ENCODE peak calls at places on chromosomes 16 and 17, in four cellular contexts. One of them, this sample, is unnamed.

GRCh38 chr17:12545877-12546513 is 119.7 kb upstream of the MYOCD start:
- DNase-seq in HepG2: peak
- DNase-seq in K562: peak
- DNase-seq in HCT116: peak
- DNase-seq in this sample: peak

GRCh38 chr16:68235882-68236803 is at the start of gene ESRP2:
- DNase-seq in HepG2: peak
- DNase-seq in K562: no peak
- DNase-seq in HCT116: peak
- DNase-seq in this sample: no peak

GRCh38 chr16:72287646-72288045 is 115.7 kb upstream of the PMFBP1 start:
- DNase-seq in HepG2: no peak
- DNase-seq in K562: no peak
- DNase-seq in HCT116: no peak
- DNase-seq in this sample: no peak

GRCh38 chr17:73705594-73705993 is 61.3 kb upstream of the SDK2 start:
- DNase-seq in HepG2: no peak
- DNase-seq in K562: no peak
- DNase-seq in HCT116: no peak
- DNase-seq in this sample: no peak

GRCh38 chr17:45722161-45722560 is 62.0 kb upstream of the CRHR1 start:
- DNase-seq in HepG2: peak
- DNase-seq in K562: peak
- DNase-seq in HCT116: peak
- DNase-seq in this sample: no peak

GRCh38 chr16:82945420-82946096 is 318.8 kb downstream of the CDH13 start:
- DNase-seq in HepG2: no peak
- DNase-seq in K562: no peak
- DNase-seq in HCT116: no peak
- DNase-seq in this sample: no peak

GRCh38 chr16:69186642-69187386 is at the start of gene SNTB2:
- DNase-seq in HepG2: peak
- DNase-seq in K562: peak
- DNase-seq in HCT116: peak
- DNase-seq in this sample: no peak

GRCh38 chr16:29775742-29776408 is 2.2 kb upstream of the ZG16 start:
- DNase-seq in HepG2: no peak
- DNase-seq in K562: peak
- DNase-seq in HCT116: no peak
- DNase-seq in this sample: no peak

GRCh38 chr17:79033741-79034501 is 10.0 kb downstream of the C1QTNF1 start:
- DNase-seq in HepG2: no peak
- DNase-seq in K562: no peak
- DNase-seq in HCT116: no peak
- DNase-seq in this sample: no peak

GRCh38 chr16:3292604-3293003 is 9.3 kb downstream of the ZNF263 start:
- DNase-seq in HepG2: no peak
- DNase-seq in K562: no peak
- DNase-seq in HCT116: no peak
- DNase-seq in this sample: no peak

GRCh38 chr17:45748911-45749310 is 35.2 kb upstream of the CRHR1 start:
- DNase-seq in HepG2: no peak
- DNase-seq in K562: no peak
- DNase-seq in HCT116: no peak
- DNase-seq in this sample: no peak

GRCh38 chr17:6868579-6868978 is 37.0 kb upstream of the TEKT1 start:
- DNase-seq in HepG2: peak
- DNase-seq in K562: no peak
- DNase-seq in HCT116: peak
- DNase-seq in this sample: peak
- TF ChIP-seq TCF7L2 in HepG2: no peak
- TF ChIP-seq TCF7L2 in K562: no peak
- TF ChIP-seq TCF7L2 in HCT116: no peak
- TF ChIP-seq TCF7L2 in this sample: no peak

GRCh38 chr17:80499961-80500665 is 23.7 kb upstream of the NPTX1 start:
- DNase-seq in HepG2: no peak
- DNase-seq in K562: no peak
- DNase-seq in HCT116: no peak
- DNase-seq in this sample: no peak
- TF ChIP-seq POLR2AphosphoS5 in HepG2: no peak
- TF ChIP-seq POLR2AphosphoS5 in K562: no peak
- TF ChIP-seq POLR2AphosphoS5 in HCT116: no peak
- TF ChIP-seq POLR2AphosphoS5 in this sample: no peak

DNA sequence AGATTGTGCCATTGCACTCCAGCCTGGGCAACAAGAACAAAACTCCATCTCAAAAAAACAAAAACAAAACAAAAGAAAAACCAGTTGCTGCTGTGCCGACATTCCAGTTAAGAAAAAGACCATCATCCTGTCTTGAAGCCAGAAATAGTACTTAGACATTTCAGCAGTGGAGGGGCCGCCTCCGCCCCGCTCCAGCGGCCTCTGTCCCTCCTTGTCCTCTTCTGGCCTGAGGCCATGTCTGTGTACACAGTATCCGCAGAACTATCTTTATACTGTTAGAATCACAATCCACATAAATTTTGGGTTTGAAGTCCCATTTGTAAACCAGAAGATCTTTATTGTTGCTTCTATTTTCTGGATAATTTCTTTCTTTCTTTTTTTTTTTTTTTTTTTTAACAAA is 24.9 kb downstream of the ZC3H18 start:
- DNase-seq in HepG2: no peak
- DNase-seq in K562: no peak
- DNase-seq in HCT116: no peak
- DNase-seq in this sample: no peak
- TF ChIP-seq SIN3A in HepG2: no peak
- TF ChIP-seq SIN3A in K562: no peak
- TF ChIP-seq SIN3A in HCT116: no peak
- TF ChIP-seq SIN3A in this sample: no peak

DNA sequence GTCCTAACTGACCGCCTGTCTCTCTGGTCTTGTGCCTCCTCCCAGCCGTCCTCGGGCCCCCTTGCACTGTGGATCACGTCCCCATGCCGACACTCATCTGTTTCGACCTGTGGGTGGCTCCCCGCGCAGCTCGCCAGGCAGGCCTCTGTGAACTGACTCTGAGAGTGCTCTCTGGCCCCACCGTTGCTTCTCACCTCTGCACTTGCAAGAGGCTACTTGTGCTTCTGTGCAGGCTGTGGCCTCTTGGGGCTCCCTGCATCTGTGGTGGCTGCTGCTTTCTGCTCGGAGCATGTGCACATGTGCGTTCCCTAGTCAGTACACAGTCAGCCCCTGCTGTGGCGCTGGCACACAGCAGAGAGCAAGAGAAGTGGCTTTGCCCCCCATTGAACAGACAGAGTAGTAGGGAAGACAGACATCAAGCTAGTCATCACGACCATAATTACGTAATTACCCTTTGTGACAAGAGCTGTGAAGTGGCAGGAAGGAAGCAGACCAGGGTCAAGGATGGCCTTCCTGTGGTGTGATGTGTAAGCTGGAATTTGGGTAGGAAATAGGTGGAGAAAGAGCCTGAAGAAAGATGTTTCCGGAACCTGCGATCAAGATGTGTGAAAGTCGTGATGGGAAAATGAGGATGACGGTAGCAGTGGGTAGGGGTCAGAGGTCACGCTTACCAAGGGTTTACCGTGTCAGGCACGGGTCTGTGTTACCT is 256.0 kb upstream of the CACNG5 start:
- DNase-seq in HepG2: no peak
- DNase-seq in K562: no peak
- DNase-seq in HCT116: no peak
- DNase-seq in this sample: no peak
- TF ChIP-seq TCF7L2 in HepG2: no peak
- TF ChIP-seq TCF7L2 in K562: no peak
- TF ChIP-seq TCF7L2 in HCT116: no peak
- TF ChIP-seq TCF7L2 in this sample: no peak

GRCh38 chr17:64209356-64209941 is 53.6 kb downstream of the TEX2 start:
- DNase-seq in HepG2: no peak
- DNase-seq in K562: no peak
- DNase-seq in HCT116: no peak
- DNase-seq in this sample: no peak

GRCh38 chr17:64213995-64214507 is 49.0 kb downstream of the TEX2 start:
- DNase-seq in HepG2: no peak
- DNase-seq in K562: peak
- DNase-seq in HCT116: no peak
- DNase-seq in this sample: no peak

GRCh38 chr17:64209983-64210382 is 53.1 kb downstream of the TEX2 start:
- DNase-seq in HepG2: no peak
- DNase-seq in K562: no peak
- DNase-seq in HCT116: no peak
- DNase-seq in this sample: no peak

GRCh38 chr17:64214950-64215349 is 48.1 kb downstream of the TEX2 start:
- DNase-seq in HepG2: no peak
- DNase-seq in K562: no peak
- DNase-seq in HCT116: no peak
- DNase-seq in this sample: no peak

DNA sequence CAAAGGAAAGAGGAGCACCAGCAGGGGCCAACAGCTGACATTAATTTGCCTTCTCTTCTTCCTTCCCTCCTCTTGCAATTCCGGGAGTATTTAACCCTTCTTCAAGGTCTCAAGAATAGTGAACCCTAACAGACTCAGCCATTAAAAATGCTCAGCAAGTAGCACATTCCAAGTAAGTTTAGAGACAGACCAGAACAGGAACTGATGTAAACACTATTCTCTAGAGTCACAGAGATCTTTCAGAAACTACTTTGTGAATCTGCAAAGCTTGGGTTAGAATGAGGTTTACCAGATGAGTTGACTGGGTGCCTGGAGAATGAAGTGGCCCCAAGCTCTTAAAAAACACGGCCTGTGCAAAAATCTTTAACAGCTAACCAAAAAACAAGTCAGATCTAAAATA is 50.9 kb downstream of the TEX2 start:
- DNase-seq in HepG2: no peak
- DNase-seq in K562: no peak
- DNase-seq in HCT116: no peak
- DNase-seq in this sample: no peak
- TF ChIP-seq POLR2AphosphoS5 in HepG2: no peak
- TF ChIP-seq POLR2AphosphoS5 in K562: no peak
- TF ChIP-seq POLR2AphosphoS5 in HCT116: no peak
- TF ChIP-seq POLR2AphosphoS5 in this sample: no peak

GRCh38 chr16:971582-971905 is 760 bp upstream of the LMF1 start:
- DNase-seq in HepG2: no peak
- DNase-seq in K562: no peak
- DNase-seq in HCT116: no peak
- DNase-seq in this sample: no peak

GRCh38 chr16:970379-970765 is 412 bp downstream of the LMF1 start:
- DNase-seq in HepG2: no peak
- DNase-seq in K562: no peak
- DNase-seq in HCT116: no peak
- DNase-seq in this sample: no peak

GRCh38 chr16:970766-971581 is at the start of gene LMF1:
- DNase-seq in HepG2: peak
- DNase-seq in K562: peak
- DNase-seq in HCT116: peak
- DNase-seq in this sample: peak

GRCh38 chr16:968620-969019 is 2.2 kb downstream of the LMF1 start:
- DNase-seq in HepG2: no peak
- DNase-seq in K562: no peak
- DNase-seq in HCT116: no peak
- DNase-seq in this sample: no peak

GRCh38 chr16:969508-970378 is 1.0 kb downstream of the LMF1 start:
- DNase-seq in HepG2: no peak
- DNase-seq in K562: peak
- DNase-seq in HCT116: no peak
- DNase-seq in this sample: no peak
- TF ChIP-seq SIN3A in HepG2: no peak
- TF ChIP-seq SIN3A in K562: no peak
- TF ChIP-seq SIN3A in HCT116: no peak
- TF ChIP-seq SIN3A in this sample: no peak

DNA sequence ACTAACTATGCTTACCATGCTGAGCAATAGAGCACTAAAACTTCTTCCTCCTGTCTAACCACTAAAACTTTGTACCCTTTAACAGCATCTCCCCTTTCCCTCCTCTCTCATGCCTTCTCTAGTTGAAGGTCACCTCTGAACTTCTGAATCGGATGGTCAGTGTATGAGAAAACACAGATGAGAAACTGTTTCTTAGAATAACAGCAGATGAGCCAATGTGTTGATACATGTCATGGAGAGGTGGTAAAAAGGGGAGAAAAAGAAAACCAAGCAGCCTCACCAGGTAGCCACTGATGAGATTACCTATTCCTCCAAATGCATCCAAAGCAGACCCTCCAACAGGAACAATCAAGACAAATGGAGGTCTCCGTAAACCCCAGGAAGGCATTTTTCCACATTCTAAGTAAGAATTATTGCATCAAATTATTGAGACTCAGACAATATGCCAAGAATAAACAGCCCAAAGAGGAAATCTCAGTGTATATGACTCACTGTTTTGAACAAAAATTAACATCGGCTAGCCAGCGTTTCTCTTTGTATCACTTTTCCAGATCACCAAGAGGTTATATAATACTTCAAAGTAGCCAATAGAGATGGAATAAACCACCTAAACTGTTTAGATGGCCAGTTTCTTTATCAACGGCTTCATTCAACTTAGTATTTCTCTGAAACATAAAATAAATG is 793.3 kb upstream of the SOX9 start:
- DNase-seq in HepG2: no peak
- DNase-seq in K562: no peak
- DNase-seq in HCT116: no peak
- DNase-seq in this sample: no peak
- TF ChIP-seq TCF7L2 in HepG2: no peak
- TF ChIP-seq TCF7L2 in K562: no peak
- TF ChIP-seq TCF7L2 in HCT116: no peak
- TF ChIP-seq TCF7L2 in this sample: no peak

GRCh38 chr17:50661795-50662391 is 27.2 kb downstream of the ABCC3 start:
- DNase-seq in HepG2: peak
- DNase-seq in K562: peak
- DNase-seq in HCT116: peak
- DNase-seq in this sample: peak
- TF ChIP-seq POLR2AphosphoS5 in HepG2: no peak
- TF ChIP-seq POLR2AphosphoS5 in K562: no peak
- TF ChIP-seq POLR2AphosphoS5 in HCT116: peak
- TF ChIP-seq POLR2AphosphoS5 in this sample: no peak

DNA sequence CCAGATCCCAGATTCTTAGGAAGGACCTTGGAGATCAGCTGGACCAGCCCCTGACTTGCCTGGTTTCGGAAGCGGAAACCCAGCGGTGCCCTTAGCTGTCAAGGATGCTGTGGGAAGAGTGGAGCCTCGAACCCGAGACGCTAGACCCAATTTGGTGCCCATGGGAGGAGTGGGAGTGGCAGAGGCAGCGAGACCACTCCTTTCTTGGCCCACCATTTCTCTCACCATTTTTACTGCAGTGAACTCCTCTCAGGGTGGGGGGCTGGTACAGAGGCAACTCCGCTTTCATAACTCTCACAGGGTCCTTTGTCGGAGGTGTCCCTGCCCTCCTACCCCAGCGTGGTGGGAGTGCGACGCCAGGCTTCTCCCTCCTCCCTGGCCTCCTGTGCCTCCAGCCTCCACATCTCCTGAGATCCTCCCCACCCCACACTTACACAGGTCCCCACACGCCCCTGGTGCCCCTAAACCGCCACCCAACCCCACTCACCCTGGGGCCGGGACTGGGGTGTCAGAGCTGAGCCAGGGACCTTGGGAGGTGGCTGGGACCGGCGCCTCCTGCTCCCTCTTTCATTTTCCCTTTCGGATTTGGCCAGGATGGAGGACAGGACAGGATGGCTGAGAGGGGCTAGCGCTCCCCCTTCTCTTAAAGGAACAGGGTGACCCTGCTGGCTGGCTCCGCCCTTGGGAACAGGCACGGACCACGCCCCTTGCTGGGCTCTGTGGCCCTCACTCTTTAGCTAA is at the start of gene GJD3:
- DNase-seq in HepG2: no peak
- DNase-seq in K562: peak
- DNase-seq in HCT116: no peak
- DNase-seq in this sample: no peak
- TF ChIP-seq SIN3A in HepG2: no peak
- TF ChIP-seq SIN3A in K562: no peak
- TF ChIP-seq SIN3A in HCT116: no peak
- TF ChIP-seq SIN3A in this sample: no peak